ENCODE peak calls at places on chromosomes 1 and 21, in six cellular contexts. Z, K, M, P, Y and B are unnamed samples.

GRCh38 chr1:243374412-243374811 is 118.6 kb downstream of the SDCCAG8 start:
- DNase-seq in Z (no peak), K (no peak), M (no peak), P (no peak), Y (no peak), B (no peak)

GRCh38 chr1:207319207-207319606 is 2.3 kb upstream of the CD55 start:
- DNase-seq in Z (no peak), K (no peak), M (no peak), P (no peak), Y (no peak), B (no peak)

GRCh38 chr1:150567341-150567716 is 12.1 kb downstream of the MCL1 start:
- DNase-seq in Z (no peak), K (no peak), M (no peak), P (peak), Y (no peak), B (no peak)

GRCh38 chr1:207101720-207102119 is 2.3 kb upstream of the C4BPA start:
- DNase-seq in Z (no peak), K (no peak), M (no peak), P (no peak), Y (no peak), B (no peak)

GRCh38 chr1:108068141-108068540 is 103.2 kb upstream of the VAV3 start:
- DNase-seq in Z (no peak), K (no peak), M (no peak), P (no peak), Y (no peak), B (no peak)

GRCh38 chr21:34888569-34889286 is 160.4 kb downstream of the RUNX1 start:
- DNase-seq in Z (peak), K (peak), M (peak), P (peak), Y (peak), B (peak)

GRCh38 chr1:91640877-91641526 is 140.4 kb downstream of the CDC7 start:
- DNase-seq in Z (no peak), K (no peak), M (no peak), P (no peak), Y (no peak), B (no peak)

GRCh38 chr1:225343618-225344017 is 84.2 kb downstream of the LBR start:
- DNase-seq in Z (peak), K (no peak), M (no peak), P (peak), Y (no peak), B (no peak)

GRCh38 chr1:109149874-109150601 is 36.1 kb downstream of the ELAPOR1 start:
- DNase-seq in Z (no peak), K (no peak), M (no peak), P (no peak), Y (no peak), B (no peak)